ENCODE peak calls at places on chromosomes 3 and 15, in seven cellular contexts. P, C, M, Q, L, R and V are unnamed samples.

GRCh38 chr3:97742036-97742435 is 22.5 kb upstream of the ARL6 start:
- DNase-seq in Q (no peak), L (no peak), C (no peak), P (no peak), M (no peak), R (no peak), V (no peak)

GRCh38 chr3:72401005-72401404 is 447.2 kb downstream of the SHQ1 start:
- DNase-seq in R (no peak), M (no peak), P (no peak), Q (no peak), C (no peak), L (peak; percentile 47), V (no peak)

GRCh38 chr15:67548862-67549651 is 6.6 kb downstream of the MAP2K5 start:
- DNase-seq in P (no peak), C (no peak), L (peak; percentile 15), Q (peak; percentile 88), R (no peak), M (peak; percentile 54), V (no peak)

GRCh38 chr3:194956697-194957396 is 271.2 kb downstream of the FAM43A start:
- DNase-seq in L (no peak), R (peak; percentile 15), C (no peak), Q (no peak), P (no peak), M (no peak), V (no peak)

GRCh38 chr3:12187448-12188327 is 29.0 kb upstream of the TIMP4 start:
- DNase-seq in L (peak; percentile 73), M (no peak), C (no peak), Q (no peak), R (no peak), P (no peak), V (no peak)

GRCh38 chr3:127304121-127304744 is 16.4 kb upstream of the PRR20G start:
- DNase-seq in C (no peak), P (peak; percentile 82), L (no peak), R (peak; percentile 39), Q (peak; percentile 43), M (peak; percentile 80), V (no peak)

GRCh38 chr15:65405793-65406192 is 17.0 kb downstream of the IGDCC4 start:
- DNase-seq in R (no peak), M (no peak), L (no peak), P (no peak), Q (no peak), C (no peak), V (no peak)

GRCh38 chr15:77002954-77003912 is 8.3 kb downstream of the PSTPIP1 start:
- DNase-seq in P (no peak), R (no peak), Q (no peak), L (no peak), C (no peak), M (no peak), V (no peak)

GRCh38 chr3:193174137-193174536 is 66.9 kb upstream of the PLAAT1 start:
- DNase-seq in P (peak; percentile 16), L (no peak), R (no peak), C (no peak), M (no peak), Q (no peak), V (no peak)

GRCh38 chr3:149494022-149494758 is 19.7 kb downstream of the TM4SF4 start:
- DNase-seq in C (no peak), R (no peak), L (peak; percentile 55), P (peak; percentile 34), Q (peak; percentile 90), M (peak; percentile 53), V (no peak)

GRCh38 chr3:135083756-135084155 is 288.7 kb downstream of the EPHB1 start:
- DNase-seq in Q (no peak), R (no peak), L (no peak), M (no peak), C (no peak), P (no peak), V (no peak)

GRCh38 chr3:99659032-99659431 is 20.6 kb downstream of the COL8A1 start:
- DNase-seq in L (peak; percentile 100), C (peak; percentile 89), Q (no peak), R (no peak), P (peak; percentile 98), M (no peak), V (peak; percentile 98)

GRCh38 chr15:77112819-77113569 is 42.1 kb upstream of the TSPAN3 start:
- DNase-seq in M (no peak), R (no peak), C (no peak), L (no peak), P (no peak), Q (peak; percentile 64), V (no peak)

GRCh38 chr3:184713521-184713920 is 1.7 kb upstream of the MAGEF1 start:
- DNase-seq in R (no peak), L (no peak), P (no peak), Q (no peak), C (peak; percentile 52), M (no peak), V (no peak)

GRCh38 chr15:81633889-81634288 is 259.9 kb upstream of the TMC3 start:
- DNase-seq in R (no peak), P (no peak), M (no peak), Q (peak; percentile 72), L (no peak), C (no peak), V (no peak)

GRCh38 chr3:44248152-44248551 is 6.5 kb downstream of the TOPAZ1 start:
- DNase-seq in C (no peak), R (no peak), M (no peak), L (no peak), P (no peak), Q (peak; percentile 8), V (no peak)

GRCh38 chr3:111237906-111238305 is 166.3 kb downstream of the NECTIN3 start:
- DNase-seq in L (peak; percentile 59), P (no peak), M (no peak), C (no peak), R (no peak), Q (no peak), V (no peak)

GRCh38 chr15:91049378-91050127 is 27.2 kb upstream of the VPS33B start:
- DNase-seq in Q (peak; percentile 72), L (peak; percentile 60), P (peak; percentile 58), R (peak; percentile 42), M (peak; percentile 64), C (peak; percentile 71), V (no peak)

DNA sequence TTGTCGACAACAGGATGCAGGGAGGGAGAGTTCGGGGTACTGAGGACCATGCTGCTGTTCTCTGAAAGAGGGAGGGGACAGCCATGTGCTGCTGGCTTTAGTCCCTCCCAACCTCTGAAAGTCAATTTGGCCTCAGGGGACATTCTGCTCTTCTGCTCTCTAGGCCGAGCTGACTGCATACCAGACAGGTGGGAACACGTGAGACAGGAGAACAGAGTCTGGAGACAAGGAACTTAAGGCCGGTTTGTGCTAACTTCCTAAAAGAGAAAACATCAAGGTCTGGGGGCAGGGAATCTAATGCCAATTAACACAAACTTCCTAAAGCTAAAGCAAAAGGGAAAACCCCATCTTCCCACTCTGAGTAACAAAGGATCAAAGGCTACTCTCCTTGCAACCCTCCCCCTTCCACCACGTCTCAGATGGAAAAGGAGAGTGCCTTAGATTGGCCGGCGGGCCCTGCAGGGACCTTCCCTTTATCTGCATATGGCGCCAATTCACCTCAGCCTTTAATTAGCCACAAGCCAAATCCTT is 41.0 kb downstream of the SLCO2A1 start:
- DNase-seq in C (no peak), P (peak; percentile 34), M (no peak), L (no peak), R (peak; percentile 61), Q (peak; percentile 71), V (no peak)
- H3K4me3 ChIP-seq in C (no peak overlapping the region), P (no peak overlapping the region), M (no peak overlapping the region), L (no peak overlapping the region), R (no peak overlapping the region), Q (no peak overlapping the region), V (no peak overlapping the region)

DNA sequence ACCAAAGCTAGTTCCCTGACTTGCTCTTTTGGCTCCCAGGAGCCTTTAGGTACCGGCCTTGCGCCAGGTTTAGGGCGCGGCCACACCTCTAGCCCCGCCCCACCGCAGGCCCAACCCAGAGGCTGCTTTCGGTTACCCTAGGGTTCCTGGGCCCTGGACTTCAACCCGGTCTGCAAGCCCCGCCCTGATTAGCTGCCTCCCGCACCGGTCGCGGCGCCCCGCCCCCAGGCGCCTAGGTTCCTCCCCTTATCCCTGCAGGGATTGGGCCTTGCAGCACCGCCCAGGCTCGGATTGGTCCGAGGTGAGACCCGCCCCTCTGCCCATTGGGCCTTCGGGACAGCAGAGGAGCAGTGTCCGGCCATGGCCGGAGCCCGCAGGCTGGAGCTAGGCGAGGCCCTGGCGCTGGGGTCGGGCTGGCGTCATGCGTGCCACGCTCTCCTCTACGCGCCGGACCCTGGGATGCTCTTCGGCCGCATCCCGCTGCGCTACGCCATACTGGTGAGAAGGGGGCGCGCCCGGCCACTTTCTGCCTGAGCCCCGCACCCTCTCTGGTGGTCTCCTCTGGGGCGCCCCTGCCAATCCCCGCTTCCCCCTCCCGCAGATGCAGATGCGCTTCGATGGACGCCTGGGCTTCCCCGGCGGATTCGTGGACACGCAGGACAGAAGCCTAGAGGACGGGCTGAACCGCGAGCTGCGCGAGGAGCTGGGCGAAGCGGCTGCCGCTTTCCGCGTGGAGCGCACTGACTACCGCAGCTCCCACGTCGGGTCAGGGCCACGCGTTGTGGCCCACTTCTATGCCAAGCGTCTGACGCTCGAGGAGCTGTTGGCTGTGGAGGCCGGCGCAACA is at the start of gene NUDT16:
- DNase-seq in M (peak; percentile 98), P (peak; percentile 99), L (peak; percentile 99), C (peak; percentile 99), Q (peak; percentile 99), R (peak; percentile 99), V (peak; percentile 97)
- TF ChIP-seq CTCF in M (no peak), P (no peak), L (no peak), C (peak; percentile 25), Q (no peak), R (no peak), V (no peak)

DNA sequence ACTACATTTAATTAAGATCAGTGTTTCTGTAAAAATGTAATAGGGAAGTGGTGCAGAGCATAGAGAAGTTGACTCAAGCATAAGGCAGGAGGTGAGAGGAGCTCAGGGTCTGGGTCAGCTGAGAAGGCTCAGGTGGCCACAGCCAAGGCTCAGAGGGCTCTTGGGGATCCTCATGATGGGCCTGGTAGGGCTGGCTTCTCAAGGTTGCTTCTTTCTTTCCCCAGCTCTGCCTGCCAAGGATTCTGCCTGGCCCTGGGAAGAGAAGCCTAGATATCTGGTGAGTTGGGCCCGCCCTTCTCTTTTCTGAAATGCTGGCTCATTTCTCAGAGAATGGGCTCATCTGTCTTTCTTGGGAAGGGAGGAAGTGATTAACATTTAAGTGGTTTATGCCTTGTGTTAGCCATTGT is 6.5 kb downstream of the ZNF589 start:
- DNase-seq in P (peak; percentile 71), Q (peak; percentile 23), M (no peak), C (no peak), R (no peak), L (peak; percentile 40), V (no peak)
- H3K36me3 ChIP-seq in P (peaks cover 9% of the 10 kb centered on the region), Q (peaks cover 66% of the 10 kb centered on the region), M (no peaks in the 10 kb centered on the region), C (peaks cover 6% of the 10 kb centered on the region), R (no peaks in the 10 kb centered on the region), L (no peaks in the 10 kb centered on the region), V (no peaks in the 10 kb centered on the region)

DNA sequence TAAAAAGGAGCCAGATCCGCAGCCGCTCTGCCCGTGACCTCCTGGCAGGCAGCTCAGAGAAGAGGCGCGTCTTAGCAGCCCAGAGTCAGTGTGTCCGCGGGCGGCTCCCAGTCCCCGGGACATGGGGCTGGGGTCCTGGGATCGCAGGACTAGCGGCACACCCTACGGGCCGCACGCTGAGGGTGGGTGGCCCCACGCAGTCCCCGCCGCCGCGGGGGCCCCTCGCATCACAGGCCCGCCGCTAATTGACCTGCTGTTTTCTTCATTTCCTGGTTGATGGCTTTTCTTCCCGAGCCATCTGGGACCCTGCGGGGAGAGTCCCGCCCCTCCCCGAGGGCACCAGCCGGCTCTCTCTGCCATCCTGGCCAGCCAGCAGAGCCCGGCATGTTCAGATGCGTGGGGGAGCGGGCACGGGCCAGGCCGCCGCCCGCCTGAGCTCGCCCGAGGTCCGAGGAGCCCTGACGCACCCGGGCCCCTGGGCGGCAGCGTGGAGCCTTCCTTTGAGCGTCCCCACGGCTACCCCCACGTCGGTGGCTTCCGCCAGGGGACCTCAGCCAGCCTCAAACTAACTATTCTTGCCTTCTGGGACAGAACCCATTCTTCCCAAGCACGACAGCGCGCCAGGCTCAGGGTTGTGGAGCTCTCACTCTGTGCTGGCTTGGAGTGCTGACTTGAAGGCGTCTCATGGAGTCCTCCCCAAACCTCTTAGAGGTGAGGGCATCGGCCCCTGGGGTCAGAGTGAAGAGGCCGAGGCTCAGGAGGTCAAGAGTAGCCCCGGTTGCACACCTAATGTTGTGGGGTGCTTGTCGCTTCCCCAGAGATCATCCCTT is 34.6 kb upstream of the CACNA2D3 start:
- DNase-seq in Q (peak; percentile 55), L (peak; percentile 1), M (peak; percentile 30), R (no peak), C (no peak), P (no peak), V (no peak)
- H3K4me3 ChIP-seq in Q (peak overlapping the region; percentile 61), L (no peak overlapping the region), M (no peak overlapping the region), R (peak overlapping the region; percentile 39), C (peak overlapping the region; percentile 40), P (no peak overlapping the region), V (peak overlapping the region; percentile 36)